ENCODE peak calls at places on chromosomes 16 and 17, in seven cellular contexts. R, U, A, S, K, J and E are unnamed samples.

GRCh38 chr16:81548901-81549546 is 104.4 kb downstream of the CMIP start:
- DNase-seq in J (no peak), S (peak), U (no peak), A (no peak), R (peak), K (no peak), E (no peak)

GRCh38 chr17:47687328-47687690 is 6.7 kb upstream of the TBKBP1 start:
- DNase-seq in R (no peak), J (no peak), U (no peak), K (no peak), S (no peak), A (no peak), E (no peak)

GRCh38 chr16:1154291-1154886 is 1.5 kb downstream of the CACNA1H start:
- DNase-seq in S (no peak), J (no peak), R (peak), A (no peak), U (no peak), K (no peak), E (no peak)

GRCh38 chr16:15973460-15973859 is 24.0 kb downstream of the ABCC1 start:
- DNase-seq in R (no peak), S (no peak), K (no peak), A (no peak), U (no peak), J (no peak), E (no peak)

GRCh38 chr16:23754594-23755483 is at the start of gene CHP2:
- DNase-seq in S (peak), J (peak), A (peak), U (no peak), R (no peak), K (no peak), E (peak)

GRCh38 chr17:63699638-63700527 is at the start of gene LIMD2:
- DNase-seq in A (no peak), S (peak), R (peak), U (no peak), K (no peak), J (peak), E (no peak)

GRCh38 chr17:44363613-44364159 is at the start of gene FAM171A2:
- DNase-seq in K (no peak), R (peak), S (no peak), J (peak), U (no peak), A (peak), E (peak)

GRCh38 chr16:4408323-4408690 is 8.1 kb downstream of the CORO7 start:
- DNase-seq in R (no peak), J (no peak), S (no peak), K (no peak), A (no peak), U (no peak), E (no peak)

GRCh38 chr16:84927621-84928591 is 83.4 kb downstream of the ZDHHC7 start:
- DNase-seq in R (no peak), A (no peak), U (no peak), K (no peak), S (no peak), J (peak), E (no peak)

GRCh38 chr17:40313660-40314556 is 4.9 kb downstream of the RARA start:
- DNase-seq in J (no peak), R (peak), S (no peak), A (no peak), K (no peak), U (no peak), E (no peak)

GRCh38 chr17:60538726-60539125 is 12.7 kb upstream of the APPBP2 start:
- DNase-seq in U (no peak), K (no peak), A (no peak), S (no peak), R (no peak), J (no peak), E (no peak)

GRCh38 chr16:4004206-4004605 is 112.0 kb downstream of the ADCY9 start:
- DNase-seq in R (no peak), J (no peak), S (no peak), A (no peak), U (no peak), K (no peak), E (no peak)

GRCh38 chr16:23410176-23410575 is 42.8 kb downstream of the COG7 start:
- DNase-seq in K (no peak), A (no peak), S (no peak), R (no peak), U (no peak), J (no peak), E (no peak)

GRCh38 chr17:40307691-40308289 is 1.2 kb upstream of the RARA start:
- DNase-seq in S (peak), R (no peak), A (no peak), J (no peak), U (no peak), K (no peak), E (no peak)

GRCh38 chr17:66580178-66580577 is 254.7 kb upstream of the CACNG5 start:
- DNase-seq in R (peak), J (peak), S (peak), K (no peak), U (no peak), A (peak), E (no peak)

GRCh38 chr16:64152010-64152767 is 969.7 kb downstream of the CDH11 start:
- DNase-seq in S (no peak), R (no peak), A (no peak), U (no peak), K (no peak), J (no peak), E (no peak)

GRCh38 chr17:14942511-14943185 is 322.5 kb downstream of the PMP22 start:
- DNase-seq in A (no peak), S (no peak), R (peak), U (peak), J (no peak), K (no peak), E (no peak)

GRCh38 chr17:17628388-17629008 is 37.0 kb upstream of the PEMT start:
- DNase-seq in J (no peak), S (peak), A (no peak), K (no peak), U (no peak), R (no peak), E (no peak)

GRCh38 chr16:20409398-20410152 is at the start of gene ACSM5:
- DNase-seq in R (no peak), S (no peak), K (no peak), J (peak), A (no peak), U (no peak), E (no peak)

GRCh38 chr17:17073006-17073626 is 30.9 kb downstream of the MPRIP start:
- DNase-seq in R (no peak), J (no peak), U (no peak), S (no peak), K (no peak), A (no peak), E (no peak)

GRCh38 chr16:21646721-21647561 is 5.5 kb downstream of the IGSF6 start:
- DNase-seq in U (no peak), K (no peak), S (peak), J (no peak), A (no peak), R (no peak), E (peak)

GRCh38 chr17:78739331-78739853 is 42.7 kb downstream of the CYTH1 start:
- DNase-seq in A (no peak), S (no peak), K (no peak), R (no peak), U (no peak), J (no peak), E (no peak)

GRCh38 chr17:44787271-44787940 is 28.6 kb downstream of the ADAM11 start:
- DNase-seq in S (peak), A (no peak), U (no peak), J (no peak), K (no peak), R (no peak), E (no peak)

GRCh38 chr16:58863761-58864160 is 129.6 kb upstream of the GOT2 start:
- DNase-seq in J (no peak), U (no peak), A (no peak), S (no peak), R (no peak), K (no peak), E (no peak)

GRCh38 chr16:57316390-57317017 is 32.0 kb upstream of the PLLP start:
- DNase-seq in R (peak), A (peak), J (peak), U (no peak), S (no peak), K (no peak), E (peak)

GRCh38 chr17:50949128-50950001 is 83.2 kb upstream of the TOB1 start:
- DNase-seq in A (no peak), S (no peak), R (no peak), K (no peak), J (no peak), U (no peak), E (peak)

GRCh38 chr17:44881145-44881544 is 18.1 kb downstream of the EFTUD2 start:
- DNase-seq in K (no peak), R (no peak), S (no peak), A (no peak), U (no peak), J (no peak), E (no peak)

GRCh38 chr16:79132745-79133144 is 467.8 kb downstream of the MAF start:
- DNase-seq in A (no peak), J (no peak), R (no peak), S (peak), K (no peak), U (no peak), E (no peak)

GRCh38 chr17:27339836-27340550 is 46.1 kb downstream of the WSB1 start:
- DNase-seq in J (no peak), A (no peak), R (peak), S (no peak), K (no peak), U (no peak), E (no peak)

GRCh38 chr17:81731271-81731670 is 19.2 kb downstream of the SLC25A10 start:
- DNase-seq in U (no peak), S (no peak), J (no peak), K (no peak), A (no peak), R (no peak), E (no peak)

GRCh38 chr17:2123467-2124251 is 68.8 kb downstream of the HIC1 start:
- DNase-seq in K (no peak), S (peak), U (no peak), R (no peak), A (no peak), J (peak), E (no peak)

GRCh38 chr16:27784351-27785306 is 234.7 kb downstream of the KATNIP start:
- DNase-seq in A (no peak), S (no peak), J (no peak), U (no peak), K (no peak), R (no peak), E (no peak)

GRCh38 chr17:33373209-33373608 is 80.1 kb upstream of the ASIC2 start:
- DNase-seq in R (no peak), K (no peak), J (no peak), U (no peak), S (peak), A (no peak), E (no peak)

GRCh38 chr17:17206149-17206912 is at the start of gene PLD6:
- DNase-seq in R (peak), K (peak), J (peak), U (no peak), S (peak), A (no peak), E (no peak)

GRCh38 chr17:17075037-17075755 is 32.9 kb downstream of the MPRIP start:
- DNase-seq in U (peak), A (no peak), K (no peak), R (no peak), J (peak), S (no peak), E (no peak)

GRCh38 chr17:62824290-62825135 is 16.4 kb upstream of the MARCHF10 start:
- DNase-seq in K (no peak), U (peak), R (peak), J (no peak), S (no peak), A (peak), E (no peak)

GRCh38 chr17:9339958-9340357 is 235.7 kb downstream of the STX8 start:
- DNase-seq in S (no peak), J (no peak), K (no peak), A (no peak), U (no peak), R (no peak), E (no peak)

GRCh38 chr16:87425941-87426340 is 33.8 kb downstream of the MAP1LC3B start:
- DNase-seq in A (no peak), R (no peak), S (no peak), J (no peak), K (no peak), U (no peak), E (no peak)

DNA sequence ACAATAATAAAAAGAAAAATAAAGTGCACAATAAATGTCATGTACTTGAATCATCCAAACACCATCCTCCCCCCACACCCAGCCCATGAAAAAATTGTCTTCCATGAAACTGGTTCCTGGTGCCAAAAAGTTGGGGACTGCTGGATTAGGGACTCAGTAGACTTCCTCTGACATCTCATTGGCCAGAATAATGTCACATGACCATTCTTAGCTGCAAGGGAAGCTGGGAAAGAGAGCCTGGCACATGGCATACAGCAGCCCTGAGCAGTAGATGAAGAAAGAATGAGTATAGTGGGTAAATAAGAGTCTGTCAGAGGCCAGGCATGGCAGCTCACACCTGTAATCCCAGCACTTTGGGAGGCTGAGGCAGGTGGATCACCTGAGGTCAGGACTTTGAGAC is 12.5 kb downstream of the ITPRIPL2 start:
- DNase-seq in S (no peak), U (no peak), R (no peak), A (no peak), J (no peak), K (no peak), E (no peak)
- TF ChIP-seq CTCF in S (no peak), U (no peak), R (no peak), A (no peak), J (no peak), K (no peak), E (no peak)

DNA sequence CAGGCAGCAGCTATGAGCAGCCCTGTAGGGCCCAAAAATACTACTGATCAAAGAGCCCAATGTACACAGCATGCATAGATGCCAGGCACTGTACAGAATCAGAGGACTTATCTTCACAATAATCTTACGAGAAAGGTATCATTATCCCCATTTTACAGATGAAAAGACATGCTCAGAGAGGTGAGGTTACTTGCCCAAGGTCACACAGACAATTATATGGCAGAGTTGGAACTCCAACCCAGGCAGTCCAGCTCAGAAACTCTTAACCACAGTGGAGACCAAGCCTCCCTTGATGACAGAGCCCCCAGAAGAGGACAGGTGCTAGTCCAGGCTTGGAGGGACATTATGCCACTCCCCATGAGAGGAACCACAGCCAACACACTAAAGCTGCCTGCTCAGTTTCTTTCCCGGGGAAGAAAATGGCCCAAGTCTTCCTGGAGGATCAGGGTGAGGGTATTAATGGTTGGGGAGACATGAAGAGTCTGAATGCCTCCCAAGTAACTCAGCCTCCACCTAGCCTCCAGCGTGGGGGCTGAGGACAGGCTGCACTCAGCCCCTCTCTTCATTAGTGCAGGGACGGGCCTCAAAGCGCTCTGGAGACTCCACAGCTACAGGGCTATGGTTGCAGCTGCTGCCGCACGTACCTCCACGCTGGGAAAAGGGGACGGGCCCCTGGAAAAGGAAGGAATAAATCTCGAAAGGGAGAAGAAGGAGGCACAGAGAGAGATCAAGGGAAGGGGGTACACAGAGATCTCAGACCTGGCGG is 820 bp downstream of the UNC119 start:
- DNase-seq in A (no peak), U (no peak), S (no peak), R (no peak), J (peak), K (no peak), E (no peak)
- TF ChIP-seq CTCF in A (no peak), U (no peak), S (no peak), R (no peak), J (no peak), K (no peak), E (no peak)

GRCh38 chr17:37770631-37771518 is 26.0 kb upstream of the HNF1B start:
- DNase-seq in U (no peak), A (peak), J (peak), K (peak), S (peak), R (peak), E (no peak)
- TF ChIP-seq CTCF in U (peak), A (peak), J (peak), K (peak), S (peak), R (peak), E (peak)

DNA sequence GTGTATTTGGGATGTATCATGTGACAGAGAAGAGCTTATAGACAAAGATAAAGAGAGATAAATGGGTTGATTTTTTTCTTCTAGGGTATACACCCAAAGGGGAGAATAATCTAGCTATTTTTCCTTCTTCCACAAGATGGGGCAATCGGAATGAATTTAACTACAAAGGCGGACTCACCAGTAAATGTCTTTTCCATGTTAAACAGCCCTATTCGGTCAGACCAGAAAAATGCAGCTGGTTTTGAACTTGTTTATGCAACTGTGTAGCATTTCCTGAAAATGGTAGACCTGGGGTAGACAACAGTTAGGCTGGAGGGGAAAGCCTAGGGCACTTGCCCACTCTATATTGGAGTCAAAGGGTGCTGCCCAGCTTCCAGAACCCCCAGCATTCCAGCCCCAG is 477.1 kb downstream of the TOX3 start:
- DNase-seq in K (no peak), U (peak), R (peak), J (no peak), S (no peak), A (no peak), E (no peak)
- TF ChIP-seq CTCF in K (peak), U (peak), R (peak), J (peak), S (peak), A (peak), E (peak)

GRCh38 chr17:74569392-74570003 is 2.2 kb upstream of the CD300H start:
- DNase-seq in J (peak), A (no peak), K (peak), U (peak), S (peak), R (peak), E (no peak)
- TF ChIP-seq CTCF in J (no peak), A (no peak), K (no peak), U (peak), S (no peak), R (no peak), E (no peak)

DNA sequence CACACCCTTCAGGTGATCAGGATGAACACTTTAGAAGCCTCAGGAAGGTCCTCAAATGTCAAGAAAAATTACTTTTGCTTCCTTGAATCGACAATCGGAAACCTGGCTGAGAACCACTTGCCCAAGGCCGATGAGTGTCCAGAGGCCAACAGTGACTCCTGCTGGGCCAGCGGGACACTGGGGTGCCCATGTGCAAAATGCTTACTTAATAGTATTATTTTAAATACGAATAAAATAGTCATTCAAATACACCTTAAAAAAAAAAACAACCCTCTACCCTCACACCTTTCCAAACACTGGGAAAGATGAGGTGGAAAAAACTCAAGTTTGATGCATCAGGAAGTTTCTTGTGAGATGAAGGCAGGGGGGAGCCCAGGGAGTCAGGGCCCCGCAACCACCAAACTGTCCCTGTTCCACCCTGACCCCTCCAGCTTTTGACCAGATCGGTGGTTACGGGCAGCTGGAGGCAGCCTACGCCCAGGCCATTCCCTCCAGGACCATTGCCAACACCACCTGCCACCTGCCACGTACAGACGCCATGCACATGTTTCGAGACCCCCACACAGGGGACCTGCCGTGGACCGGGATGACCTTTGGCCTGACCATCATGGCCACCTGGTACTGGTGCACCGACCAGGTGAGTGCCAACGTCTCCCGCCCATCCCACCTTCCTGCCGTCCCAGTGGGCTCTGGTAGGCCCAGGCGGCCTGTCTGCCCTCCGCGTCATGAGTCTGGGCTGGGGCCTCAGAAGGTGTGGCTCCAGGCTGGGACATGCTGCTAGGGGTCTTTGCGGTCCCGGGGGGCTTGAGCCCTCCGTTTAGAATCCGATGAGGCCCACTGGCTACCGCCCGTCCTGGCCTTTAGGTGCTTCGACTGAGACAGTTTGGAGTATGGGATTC is 18.9 kb downstream of the SLC5A10 start:
- DNase-seq in J (no peak), A (no peak), R (peak), S (no peak), U (no peak), K (no peak), E (no peak)
- TF ChIP-seq CTCF in J (no peak), A (peak), R (peak), S (no peak), U (peak), K (no peak), E (peak)